ENCODE peak calls at places on chromosomes 13 and 19, in eight cellular contexts. G is fibroblast of the aortic adventitia; V is activated naive CD4-positive, alpha-beta T cell treated with anti-CD3 and anti-CD28 coated beads, Interleukin-2, amount 10 ng/mL, durations not matched to agents 7 days and 5 days; B is natural killer cell; S is HCEC 1CT; D is dorsolateral prefrontal cortex; R is fibroblast of the conjunctiva; P is RWPE2. O is an unnamed sample.

GRCh38 chr13:112575680-112576079 is 12.3 kb downstream of the TUBGCP3 start:
- DNase-seq in G (peak; percentile 64), V (no peak), B (no peak), S (peak; percentile 15), D (no peak), R (peak; percentile 39), P (no peak), O (no peak)

GRCh38 chr13:36370108-36370429 is 23.9 kb upstream of the SPART start:
- DNase-seq in G (peak; percentile 13), V (no peak), B (no peak), S (no peak), D (peak; percentile 58), R (no peak), P (no peak), O (no peak)

GRCh38 chr19:3420244-3420755 is 53.9 kb downstream of the NFIC start:
- DNase-seq in G (no peak), V (no peak), B (no peak), S (no peak), D (no peak), R (no peak), P (no peak), O (no peak)

GRCh38 chr19:49125025-49125731 is 5.8 kb downstream of the PPFIA3 start:
- DNase-seq in G (no peak), V (no peak), B (no peak), S (no peak), D (no peak), R (no peak), P (no peak), O (no peak)

GRCh38 chr19:46351241-46352041 is 4.6 kb downstream of the PPP5C start:
- DNase-seq in G (peak; percentile 67), V (peak; percentile 53), B (no peak), S (peak; percentile 64), D (no peak), R (peak; percentile 44), P (peak; percentile 85), O (peak; percentile 43)

GRCh38 chr19:30091456-30091855 is 149.4 kb downstream of the URI1 start:
- DNase-seq in G (no peak), V (no peak), B (no peak), S (no peak), D (no peak), R (no peak), P (peak; percentile 19), O (no peak)

GRCh38 chr19:53909471-53910169 is 542 bp downstream of the CACNG7 start:
- DNase-seq in G (no peak), V (no peak), B (no peak), S (no peak), D (no peak), R (no peak), P (peak; percentile 56), O (no peak)

GRCh38 chr13:93420887-93421286 is 194.3 kb downstream of the GPC6 start:
- DNase-seq in G (no peak), V (no peak), B (no peak), S (no peak), D (no peak), R (no peak), P (no peak), O (no peak)

GRCh38 chr13:89294115-89294867 is 1623.1 kb downstream of the SLITRK5 start:
- DNase-seq in G (no peak), V (no peak), B (no peak), S (no peak), D (no peak), R (no peak), P (no peak), O (no peak)

GRCh38 chr13:102718746-102719145 is 23.9 kb upstream of the METTL21C start:
- DNase-seq in G (no peak), V (no peak), B (no peak), S (no peak), D (no peak), R (no peak), P (no peak), O (peak; percentile 1)

GRCh38 chr19:18225702-18226468 is at the start of gene PDE4C:
- DNase-seq in G (no peak), V (no peak), B (no peak), S (no peak), D (no peak), R (no peak), P (no peak), O (no peak)

GRCh38 chr13:112175162-112176075 is 108.5 kb downstream of the SOX1 start:
- DNase-seq in G (no peak), V (no peak), B (no peak), S (no peak), D (no peak), R (no peak), P (no peak), O (no peak)

GRCh38 chr13:98285317-98285716 is 108.2 kb upstream of the RNF113B start:
- DNase-seq in G (no peak), V (no peak), B (no peak), S (no peak), D (no peak), R (no peak), P (no peak), O (no peak)

GRCh38 chr19:17097593-17098126 is 22.1 kb downstream of the MYO9B start:
- DNase-seq in G (peak; percentile 46), V (no peak), B (no peak), S (peak; percentile 62), D (no peak), R (no peak), P (no peak), O (no peak)